ENCODE peak calls at places on chromosomes 12 and 14, in nine cellular contexts. One of them, this sample, is unnamed.

GRCh38 chr12:68109001-68109400 is 50.5 kb downstream of the IFNG start:
- DNase-seq in lower leg skin: no peak
- DNase-seq in neural crest cell: no peak
- DNase-seq in ELF-1: no peak
- DNase-seq in stimulated activated naive CD8-positive, alpha-beta T cell treated with anti-CD3 and anti-CD28 coated beads, Interleukin-15, Interleukin-2, amounts not matched to agents 100 U/mL and 50 U/mL, for 24 hours: no peak
- DNase-seq in T-cell: no peak
- DNase-seq in activated CD8-positive, alpha-beta T cell treated with anti-CD3 and anti-CD28 coated beads, Interleukin-2, amount 10 ng/mL, durations not matched to agents 7 days and 5 days: no peak
- DNase-seq in frontal cortex: no peak
- DNase-seq in NCI-H774: no peak
- DNase-seq in this sample: no peak

GRCh38 chr12:87344699-87345098 is 684.5 kb downstream of the C12orf50 start:
- DNase-seq in lower leg skin: no peak
- DNase-seq in neural crest cell: no peak
- DNase-seq in ELF-1: no peak
- DNase-seq in stimulated activated naive CD8-positive, alpha-beta T cell treated with anti-CD3 and anti-CD28 coated beads, Interleukin-15, Interleukin-2, amounts not matched to agents 100 U/mL and 50 U/mL, for 24 hours: no peak
- DNase-seq in T-cell: no peak
- DNase-seq in activated CD8-positive, alpha-beta T cell treated with anti-CD3 and anti-CD28 coated beads, Interleukin-2, amount 10 ng/mL, durations not matched to agents 7 days and 5 days: no peak
- DNase-seq in frontal cortex: no peak
- DNase-seq in NCI-H774: no peak
- DNase-seq in this sample: no peak

GRCh38 chr14:77337880-77338279 is 17.0 kb downstream of the GSTZ1 start:
- DNase-seq in lower leg skin: no peak
- DNase-seq in neural crest cell: no peak
- DNase-seq in ELF-1: no peak
- DNase-seq in stimulated activated naive CD8-positive, alpha-beta T cell treated with anti-CD3 and anti-CD28 coated beads, Interleukin-15, Interleukin-2, amounts not matched to agents 100 U/mL and 50 U/mL, for 24 hours: no peak
- DNase-seq in T-cell: no peak
- DNase-seq in activated CD8-positive, alpha-beta T cell treated with anti-CD3 and anti-CD28 coated beads, Interleukin-2, amount 10 ng/mL, durations not matched to agents 7 days and 5 days: no peak
- DNase-seq in frontal cortex: no peak
- DNase-seq in NCI-H774: no peak
- DNase-seq in this sample: no peak

GRCh38 chr12:117807355-117807754 is 161.4 kb downstream of the KSR2 start:
- DNase-seq in lower leg skin: no peak
- DNase-seq in neural crest cell: no peak
- DNase-seq in ELF-1: no peak
- DNase-seq in stimulated activated naive CD8-positive, alpha-beta T cell treated with anti-CD3 and anti-CD28 coated beads, Interleukin-15, Interleukin-2, amounts not matched to agents 100 U/mL and 50 U/mL, for 24 hours: no peak
- DNase-seq in T-cell: no peak
- DNase-seq in activated CD8-positive, alpha-beta T cell treated with anti-CD3 and anti-CD28 coated beads, Interleukin-2, amount 10 ng/mL, durations not matched to agents 7 days and 5 days: no peak
- DNase-seq in frontal cortex: no peak
- DNase-seq in NCI-H774: no peak
- DNase-seq in this sample: no peak

GRCh38 chr12:45517360-45517759 is 212.1 kb upstream of the ARID2 start:
- DNase-seq in lower leg skin: no peak
- DNase-seq in neural crest cell: no peak
- DNase-seq in ELF-1: no peak
- DNase-seq in stimulated activated naive CD8-positive, alpha-beta T cell treated with anti-CD3 and anti-CD28 coated beads, Interleukin-15, Interleukin-2, amounts not matched to agents 100 U/mL and 50 U/mL, for 24 hours: no peak
- DNase-seq in T-cell: no peak
- DNase-seq in activated CD8-positive, alpha-beta T cell treated with anti-CD3 and anti-CD28 coated beads, Interleukin-2, amount 10 ng/mL, durations not matched to agents 7 days and 5 days: no peak
- DNase-seq in frontal cortex: no peak
- DNase-seq in NCI-H774: no peak
- DNase-seq in this sample: no peak

GRCh38 chr12:6267007-6267721 is 43.3 kb upstream of the PLEKHG6 start:
- DNase-seq in lower leg skin: no peak
- DNase-seq in neural crest cell: no peak
- DNase-seq in ELF-1: no peak
- DNase-seq in stimulated activated naive CD8-positive, alpha-beta T cell treated with anti-CD3 and anti-CD28 coated beads, Interleukin-15, Interleukin-2, amounts not matched to agents 100 U/mL and 50 U/mL, for 24 hours: peak
- DNase-seq in T-cell: no peak
- DNase-seq in activated CD8-positive, alpha-beta T cell treated with anti-CD3 and anti-CD28 coated beads, Interleukin-2, amount 10 ng/mL, durations not matched to agents 7 days and 5 days: no peak
- DNase-seq in frontal cortex: no peak
- DNase-seq in NCI-H774: no peak
- DNase-seq in this sample: no peak

GRCh38 chr14:98926802-98927201 is 345.2 kb downstream of the BCL11B start:
- DNase-seq in lower leg skin: peak
- DNase-seq in neural crest cell: no peak
- DNase-seq in ELF-1: no peak
- DNase-seq in stimulated activated naive CD8-positive, alpha-beta T cell treated with anti-CD3 and anti-CD28 coated beads, Interleukin-15, Interleukin-2, amounts not matched to agents 100 U/mL and 50 U/mL, for 24 hours: no peak
- DNase-seq in T-cell: no peak
- DNase-seq in activated CD8-positive, alpha-beta T cell treated with anti-CD3 and anti-CD28 coated beads, Interleukin-2, amount 10 ng/mL, durations not matched to agents 7 days and 5 days: no peak
- DNase-seq in frontal cortex: no peak
- DNase-seq in NCI-H774: no peak
- DNase-seq in this sample: no peak

GRCh38 chr12:47214001-47214619 is 134.4 kb upstream of the AMIGO2 start:
- DNase-seq in lower leg skin: no peak
- DNase-seq in neural crest cell: no peak
- DNase-seq in ELF-1: no peak
- DNase-seq in stimulated activated naive CD8-positive, alpha-beta T cell treated with anti-CD3 and anti-CD28 coated beads, Interleukin-15, Interleukin-2, amounts not matched to agents 100 U/mL and 50 U/mL, for 24 hours: no peak
- DNase-seq in T-cell: no peak
- DNase-seq in activated CD8-positive, alpha-beta T cell treated with anti-CD3 and anti-CD28 coated beads, Interleukin-2, amount 10 ng/mL, durations not matched to agents 7 days and 5 days: no peak
- DNase-seq in frontal cortex: no peak
- DNase-seq in NCI-H774: no peak
- DNase-seq in this sample: no peak

GRCh38 chr12:126855768-126856167 is 1411.2 kb upstream of the TMEM132C start:
- DNase-seq in lower leg skin: no peak
- DNase-seq in neural crest cell: no peak
- DNase-seq in ELF-1: no peak
- DNase-seq in stimulated activated naive CD8-positive, alpha-beta T cell treated with anti-CD3 and anti-CD28 coated beads, Interleukin-15, Interleukin-2, amounts not matched to agents 100 U/mL and 50 U/mL, for 24 hours: no peak
- DNase-seq in T-cell: no peak
- DNase-seq in activated CD8-positive, alpha-beta T cell treated with anti-CD3 and anti-CD28 coated beads, Interleukin-2, amount 10 ng/mL, durations not matched to agents 7 days and 5 days: no peak
- DNase-seq in frontal cortex: no peak
- DNase-seq in NCI-H774: no peak
- DNase-seq in this sample: no peak

GRCh38 chr14:104801284-104802119 is 601 bp downstream of the ZBTB42 start:
- DNase-seq in lower leg skin: no peak
- DNase-seq in neural crest cell: no peak
- DNase-seq in ELF-1: no peak
- DNase-seq in stimulated activated naive CD8-positive, alpha-beta T cell treated with anti-CD3 and anti-CD28 coated beads, Interleukin-15, Interleukin-2, amounts not matched to agents 100 U/mL and 50 U/mL, for 24 hours: no peak
- DNase-seq in T-cell: no peak
- DNase-seq in activated CD8-positive, alpha-beta T cell treated with anti-CD3 and anti-CD28 coated beads, Interleukin-2, amount 10 ng/mL, durations not matched to agents 7 days and 5 days: no peak
- DNase-seq in frontal cortex: no peak
- DNase-seq in NCI-H774: no peak
- DNase-seq in this sample: no peak

GRCh38 chr14:103456167-103456835 is 66.3 kb downstream of the CKB start:
- DNase-seq in lower leg skin: no peak
- DNase-seq in neural crest cell: no peak
- DNase-seq in ELF-1: no peak
- DNase-seq in stimulated activated naive CD8-positive, alpha-beta T cell treated with anti-CD3 and anti-CD28 coated beads, Interleukin-15, Interleukin-2, amounts not matched to agents 100 U/mL and 50 U/mL, for 24 hours: no peak
- DNase-seq in T-cell: no peak
- DNase-seq in activated CD8-positive, alpha-beta T cell treated with anti-CD3 and anti-CD28 coated beads, Interleukin-2, amount 10 ng/mL, durations not matched to agents 7 days and 5 days: no peak
- DNase-seq in frontal cortex: no peak
- DNase-seq in NCI-H774: no peak
- DNase-seq in this sample: no peak

GRCh38 chr12:44000309-44000952 is 164.6 kb downstream of the TMEM117 start:
- DNase-seq in lower leg skin: no peak
- DNase-seq in neural crest cell: peak
- DNase-seq in ELF-1: peak
- DNase-seq in stimulated activated naive CD8-positive, alpha-beta T cell treated with anti-CD3 and anti-CD28 coated beads, Interleukin-15, Interleukin-2, amounts not matched to agents 100 U/mL and 50 U/mL, for 24 hours: peak
- DNase-seq in T-cell: no peak
- DNase-seq in activated CD8-positive, alpha-beta T cell treated with anti-CD3 and anti-CD28 coated beads, Interleukin-2, amount 10 ng/mL, durations not matched to agents 7 days and 5 days: peak
- DNase-seq in frontal cortex: no peak
- DNase-seq in NCI-H774: peak
- DNase-seq in this sample: peak

GRCh38 chr12:93429448-93429847 is 12.3 kb downstream of the UBE2N start:
- DNase-seq in lower leg skin: no peak
- DNase-seq in neural crest cell: no peak
- DNase-seq in ELF-1: no peak
- DNase-seq in stimulated activated naive CD8-positive, alpha-beta T cell treated with anti-CD3 and anti-CD28 coated beads, Interleukin-15, Interleukin-2, amounts not matched to agents 100 U/mL and 50 U/mL, for 24 hours: no peak
- DNase-seq in T-cell: no peak
- DNase-seq in activated CD8-positive, alpha-beta T cell treated with anti-CD3 and anti-CD28 coated beads, Interleukin-2, amount 10 ng/mL, durations not matched to agents 7 days and 5 days: no peak
- DNase-seq in frontal cortex: no peak
- DNase-seq in NCI-H774: no peak
- DNase-seq in this sample: no peak

This sample was measured in Jurkat, Clone E6-1.